ENCODE peak calls at places on chromosomes 6 and 20, in six cellular contexts. One of them, this sample, is unnamed.

GRCh38 chr20:53900380-53900999 is 169.9 kb downstream of the BCAS1 start:
- DNase-seq in heart left ventricle: no peak
- DNase-seq in choroid plexus epithelial cell: peak
- DNase-seq in cardiac fibroblast: peak
- DNase-seq in AG09319: no peak
- DNase-seq in RWPE1: peak
- DNase-seq in this sample: no peak

GRCh38 chr6:160156842-160157241 is 35.2 kb downstream of the SLC22A1 start:
- DNase-seq in heart left ventricle: no peak
- DNase-seq in choroid plexus epithelial cell: peak
- DNase-seq in cardiac fibroblast: peak
- DNase-seq in AG09319: no peak
- DNase-seq in RWPE1: no peak
- DNase-seq in this sample: no peak

GRCh38 chr6:137415127-137415833 is 78.9 kb downstream of the OLIG3 start:
- DNase-seq in heart left ventricle: peak
- DNase-seq in choroid plexus epithelial cell: peak
- DNase-seq in cardiac fibroblast: peak
- DNase-seq in AG09319: peak
- DNase-seq in RWPE1: peak
- DNase-seq in this sample: no peak

GRCh38 chr20:8330316-8330784 is 198.3 kb downstream of the PLCB1 start:
- DNase-seq in heart left ventricle: no peak
- DNase-seq in choroid plexus epithelial cell: peak
- DNase-seq in cardiac fibroblast: peak
- DNase-seq in AG09319: no peak
- DNase-seq in RWPE1: no peak
- DNase-seq in this sample: no peak

GRCh38 chr6:30441171-30441570 is 48.1 kb upstream of the HLA-E start:
- DNase-seq in heart left ventricle: no peak
- DNase-seq in choroid plexus epithelial cell: no peak
- DNase-seq in cardiac fibroblast: no peak
- DNase-seq in AG09319: no peak
- DNase-seq in RWPE1: peak
- DNase-seq in this sample: no peak

GRCh38 chr6:159169557-159170332 is 545 bp downstream of the FNDC1 start:
- DNase-seq in heart left ventricle: no peak
- DNase-seq in choroid plexus epithelial cell: peak
- DNase-seq in cardiac fibroblast: peak
- DNase-seq in AG09319: no peak
- DNase-seq in RWPE1: no peak
- DNase-seq in this sample: peak

GRCh38 chr6:149904661-149905370 is 6.9 kb upstream of the RAET1E start:
- DNase-seq in heart left ventricle: no peak
- DNase-seq in choroid plexus epithelial cell: no peak
- DNase-seq in cardiac fibroblast: no peak
- DNase-seq in AG09319: no peak
- DNase-seq in RWPE1: no peak
- DNase-seq in this sample: no peak

GRCh38 chr6:90105766-90106165 is 190.9 kb downstream of the BACH2 start:
- DNase-seq in heart left ventricle: no peak
- DNase-seq in choroid plexus epithelial cell: no peak
- DNase-seq in cardiac fibroblast: peak
- DNase-seq in AG09319: no peak
- DNase-seq in RWPE1: no peak
- DNase-seq in this sample: no peak

GRCh38 chr6:5082487-5083306 is 2.4 kb upstream of the PPP1R3G start:
- DNase-seq in heart left ventricle: no peak
- DNase-seq in choroid plexus epithelial cell: peak
- DNase-seq in cardiac fibroblast: peak
- DNase-seq in AG09319: peak
- DNase-seq in RWPE1: peak
- DNase-seq in this sample: no peak

GRCh38 chr6:154510144-154510905 is at the start of gene CNKSR3:
- DNase-seq in heart left ventricle: peak
- DNase-seq in choroid plexus epithelial cell: peak
- DNase-seq in cardiac fibroblast: peak
- DNase-seq in AG09319: peak
- DNase-seq in RWPE1: peak
- DNase-seq in this sample: peak
- TF ChIP-seq CTCF in heart left ventricle: no peak
- TF ChIP-seq CTCF in choroid plexus epithelial cell: peak
- TF ChIP-seq CTCF in cardiac fibroblast: no peak
- TF ChIP-seq CTCF in AG09319: peak
- TF ChIP-seq CTCF in RWPE1: no peak
- TF ChIP-seq CTCF in this sample: no peak

GRCh38 chr20:32784369-32785080 is 22.3 kb downstream of the DNMT3B start:
- DNase-seq in heart left ventricle: no peak
- DNase-seq in choroid plexus epithelial cell: no peak
- DNase-seq in cardiac fibroblast: no peak
- DNase-seq in AG09319: no peak
- DNase-seq in RWPE1: no peak
- DNase-seq in this sample: no peak

GRCh38 chr20:32777177-32777956 is 15.2 kb downstream of the DNMT3B start:
- DNase-seq in heart left ventricle: no peak
- DNase-seq in choroid plexus epithelial cell: no peak
- DNase-seq in cardiac fibroblast: no peak
- DNase-seq in AG09319: no peak
- DNase-seq in RWPE1: no peak
- DNase-seq in this sample: no peak

GRCh38 chr20:32780278-32780677 is 18.1 kb downstream of the DNMT3B start:
- DNase-seq in heart left ventricle: no peak
- DNase-seq in choroid plexus epithelial cell: no peak
- DNase-seq in cardiac fibroblast: no peak
- DNase-seq in AG09319: no peak
- DNase-seq in RWPE1: no peak
- DNase-seq in this sample: no peak

GRCh38 chr20:32779500-32780215 is 17.5 kb downstream of the DNMT3B start:
- DNase-seq in heart left ventricle: no peak
- DNase-seq in choroid plexus epithelial cell: no peak
- DNase-seq in cardiac fibroblast: no peak
- DNase-seq in AG09319: no peak
- DNase-seq in RWPE1: no peak
- DNase-seq in this sample: no peak

GRCh38 chr20:32780749-32781402 is 18.7 kb downstream of the DNMT3B start:
- DNase-seq in heart left ventricle: no peak
- DNase-seq in choroid plexus epithelial cell: no peak
- DNase-seq in cardiac fibroblast: no peak
- DNase-seq in AG09319: no peak
- DNase-seq in RWPE1: no peak
- DNase-seq in this sample: no peak
- TF ChIP-seq CTCF in heart left ventricle: no peak
- TF ChIP-seq CTCF in choroid plexus epithelial cell: no peak
- TF ChIP-seq CTCF in cardiac fibroblast: no peak
- TF ChIP-seq CTCF in AG09319: no peak
- TF ChIP-seq CTCF in RWPE1: no peak
- TF ChIP-seq CTCF in this sample: no peak

GRCh38 chr20:60459212-60459611 is 501.0 kb downstream of the CDH26 start:
- DNase-seq in heart left ventricle: no peak
- DNase-seq in choroid plexus epithelial cell: no peak
- DNase-seq in cardiac fibroblast: no peak
- DNase-seq in AG09319: no peak
- DNase-seq in RWPE1: no peak
- DNase-seq in this sample: no peak

GRCh38 chr20:60455272-60455671 is 497.0 kb downstream of the CDH26 start:
- DNase-seq in heart left ventricle: no peak
- DNase-seq in choroid plexus epithelial cell: no peak
- DNase-seq in cardiac fibroblast: no peak
- DNase-seq in AG09319: no peak
- DNase-seq in RWPE1: no peak
- DNase-seq in this sample: no peak

GRCh38 chr20:60454491-60454890 is 496.3 kb downstream of the CDH26 start:
- DNase-seq in heart left ventricle: no peak
- DNase-seq in choroid plexus epithelial cell: no peak
- DNase-seq in cardiac fibroblast: no peak
- DNase-seq in AG09319: no peak
- DNase-seq in RWPE1: no peak
- DNase-seq in this sample: no peak

GRCh38 chr20:60453388-60453787 is 495.2 kb downstream of the CDH26 start:
- DNase-seq in heart left ventricle: no peak
- DNase-seq in choroid plexus epithelial cell: no peak
- DNase-seq in cardiac fibroblast: no peak
- DNase-seq in AG09319: no peak
- DNase-seq in RWPE1: no peak
- DNase-seq in this sample: no peak

DNA sequence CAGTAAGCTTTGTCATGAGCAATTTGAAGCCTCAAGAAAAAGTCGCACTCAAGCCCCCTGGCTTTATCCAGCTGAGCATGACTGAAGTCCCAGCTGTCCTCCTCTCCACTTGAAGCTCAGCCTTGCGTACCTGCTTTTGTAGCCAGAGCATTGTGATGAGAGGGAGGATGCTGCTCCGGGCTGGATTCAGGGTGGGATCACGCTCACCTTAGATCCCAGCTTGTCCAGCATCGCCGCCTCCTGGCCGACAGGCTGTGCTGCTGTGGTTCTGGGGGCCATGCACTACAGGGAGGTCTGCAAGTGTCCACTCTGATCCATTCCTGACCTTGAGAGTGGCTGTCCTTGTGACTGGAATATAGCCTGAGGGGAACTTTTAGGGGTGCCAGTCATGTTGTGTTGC is 495.6 kb downstream of the CDH26 start:
- DNase-seq in heart left ventricle: no peak
- DNase-seq in choroid plexus epithelial cell: no peak
- DNase-seq in cardiac fibroblast: no peak
- DNase-seq in AG09319: no peak
- DNase-seq in RWPE1: no peak
- DNase-seq in this sample: no peak
- TF ChIP-seq CTCF in heart left ventricle: no peak
- TF ChIP-seq CTCF in choroid plexus epithelial cell: no peak
- TF ChIP-seq CTCF in cardiac fibroblast: no peak
- TF ChIP-seq CTCF in AG09319: no peak
- TF ChIP-seq CTCF in RWPE1: no peak
- TF ChIP-seq CTCF in this sample: no peak

DNA sequence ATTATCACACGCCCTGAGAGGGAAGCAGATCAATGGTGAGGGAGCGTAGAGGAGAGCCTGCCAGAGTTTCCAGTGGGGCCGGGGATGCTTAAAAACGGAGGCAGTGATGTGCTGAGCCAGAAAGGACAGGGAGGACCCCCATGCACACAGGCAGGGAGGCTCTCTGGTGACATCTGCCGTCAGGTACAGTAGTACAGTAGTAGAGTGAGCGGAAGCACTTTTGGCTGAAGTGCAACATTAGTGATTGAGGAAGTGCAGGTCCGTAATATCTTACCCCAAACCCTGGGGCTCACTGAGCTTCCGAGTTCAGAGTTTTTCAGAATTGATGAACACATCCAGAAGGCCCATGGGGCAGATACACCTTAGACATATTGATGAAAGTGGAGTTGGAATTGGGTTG is 42.1 kb downstream of the GFRA4 start:
- DNase-seq in heart left ventricle: no peak
- DNase-seq in choroid plexus epithelial cell: no peak
- DNase-seq in cardiac fibroblast: no peak
- DNase-seq in AG09319: no peak
- DNase-seq in RWPE1: no peak
- DNase-seq in this sample: no peak
- TF ChIP-seq CTCF in heart left ventricle: no peak
- TF ChIP-seq CTCF in choroid plexus epithelial cell: peak
- TF ChIP-seq CTCF in cardiac fibroblast: no peak
- TF ChIP-seq CTCF in AG09319: no peak
- TF ChIP-seq CTCF in RWPE1: no peak
- TF ChIP-seq CTCF in this sample: no peak

GRCh38 chr20:50246367-50247195 is 56.0 kb downstream of the CEBPB start:
- DNase-seq in heart left ventricle: no peak
- DNase-seq in choroid plexus epithelial cell: no peak
- DNase-seq in cardiac fibroblast: no peak
- DNase-seq in AG09319: no peak
- DNase-seq in RWPE1: no peak
- DNase-seq in this sample: no peak
- TF ChIP-seq CTCF in heart left ventricle: no peak
- TF ChIP-seq CTCF in choroid plexus epithelial cell: no peak
- TF ChIP-seq CTCF in cardiac fibroblast: no peak
- TF ChIP-seq CTCF in AG09319: no peak
- TF ChIP-seq CTCF in RWPE1: no peak
- TF ChIP-seq CTCF in this sample: no peak